ENCODE peak calls at places on chromosomes 13 and 19, in nine cellular contexts. Y is psoas muscle, H is upper lobe of right lung, O is GM23338, F is thoracic aorta, E is tibial artery, A is WERI-Rb-1, D is BE2C, Q is AG10803. M is an unnamed sample.

GRCh38 chr13:45297456-45298205 is 43.4 kb downstream of the TPT1 start:
- DNase-seq in Q (no peak), A (no peak), Y (no peak), H (no peak), E (no peak), F (no peak), D (no peak), O (no peak), M (no peak)

GRCh38 chr13:51502206-51502651 is 49.4 kb upstream of the INTS6 start:
- DNase-seq in E (no peak), O (no peak), D (no peak), Y (no peak), Q (no peak), A (no peak), F (no peak), H (no peak), M (no peak)

GRCh38 chr13:80010286-80010831 is 330.6 kb downstream of the SPRY2 start:
- DNase-seq in Y (no peak), H (no peak), D (no peak), A (no peak), E (no peak), Q (no peak), F (no peak), O (no peak), M (no peak)

GRCh38 chr13:47372742-47373141 is 475.9 kb upstream of the HTR2A start:
- DNase-seq in O (peak; percentile 21), H (no peak), E (no peak), F (no peak), A (no peak), Y (no peak), D (no peak), Q (no peak), M (no peak)

GRCh38 chr19:56099638-56100539 is 21.2 kb downstream of the ZNF787 start:
- DNase-seq in E (no peak), O (no peak), Y (no peak), F (no peak), H (no peak), A (no peak), D (no peak), Q (no peak), M (no peak)

GRCh38 chr13:40984670-40985366 is 34.3 kb downstream of the ELF1 start:
- DNase-seq in O (no peak), A (no peak), E (no peak), F (no peak), D (no peak), Y (no peak), Q (no peak), H (no peak), M (no peak)

GRCh38 chr13:77751513-77752456 is 54.3 kb downstream of the SLAIN1 start:
- DNase-seq in F (no peak), D (peak; percentile 44), E (no peak), H (no peak), Q (peak; percentile 43), O (peak; percentile 76), Y (no peak), A (peak; percentile 32), M (no peak)

GRCh38 chr19:27966390-27966816 is 1246.5 kb downstream of the UQCRFS1 start:
- DNase-seq in D (no peak), H (no peak), Q (peak; percentile 21), F (no peak), Y (no peak), A (no peak), O (peak; percentile 51), E (no peak), M (no peak)

GRCh38 chr19:52176574-52176973 is 5.2 kb upstream of the ZNF836 start:
- DNase-seq in D (no peak), F (no peak), E (no peak), A (no peak), O (peak; percentile 49), Y (no peak), H (no peak), Q (no peak), M (no peak)

GRCh38 chr13:108448891-108449290 is 179.4 kb downstream of the TNFSF13B start:
- DNase-seq in H (no peak), E (no peak), A (no peak), Y (no peak), O (no peak), F (no peak), Q (no peak), D (no peak), M (no peak)

GRCh38 chr13:90511903-90512302 is 835.6 kb upstream of the MIR17HG start:
- DNase-seq in E (no peak), H (no peak), Q (no peak), D (no peak), F (no peak), O (no peak), Y (no peak), A (no peak), M (no peak)

GRCh38 chr13:114050536-114051450 is 76.9 kb upstream of the C13orf46 start:
- DNase-seq in O (no peak), F (no peak), E (no peak), Y (no peak), A (peak; percentile 51), Q (no peak), H (no peak), D (no peak), M (no peak)

GRCh38 chr13:42747399-42747873 is 33.9 kb upstream of the FAM216B start:
- DNase-seq in Y (no peak), F (no peak), A (no peak), H (no peak), D (no peak), Q (peak; percentile 97), O (no peak), E (no peak), M (peak; percentile 48)

GRCh38 chr19:1752757-1753728 is at the start of gene ONECUT3:
- DNase-seq in E (no peak), A (no peak), D (no peak), H (no peak), Y (no peak), F (no peak), Q (no peak), O (no peak), M (no peak)

GRCh38 chr19:30212574-30212973 is 159.6 kb upstream of the ZNF536 start:
- DNase-seq in Q (no peak), E (no peak), A (no peak), D (no peak), H (no peak), Y (no peak), F (no peak), O (no peak), M (no peak)

GRCh38 chr19:11659612-11660011 is 62.3 kb downstream of the ZNF627 start:
- DNase-seq in E (no peak), Q (peak; percentile 9), H (no peak), D (no peak), Y (no peak), F (no peak), O (peak; percentile 46), A (no peak), M (no peak)

GRCh38 chr13:26985285-26985878 is 186.2 kb downstream of the USP12 start:
- DNase-seq in E (peak; percentile 79), D (peak; percentile 77), Q (peak; percentile 73), F (peak; percentile 31), Y (no peak), O (peak; percentile 88), A (peak; percentile 80), H (no peak), M (peak; percentile 47)

GRCh38 chr19:13396256-13397080 is 109.8 kb downstream of the CACNA1A start:
- DNase-seq in O (peak; percentile 97), E (peak; percentile 73), A (no peak), Y (no peak), D (peak; percentile 56), F (no peak), H (no peak), Q (peak; percentile 71), M (peak; percentile 52)
- H3K4me3 ChIP-seq in O (no peak overlapping the region), E (no peak overlapping the region), A (no peak overlapping the region), Y (no peak overlapping the region), D (peak overlapping the region; percentile 16), F (no peak overlapping the region), H (no peak overlapping the region), Q (no peak overlapping the region), M (no peak overlapping the region)

DNA sequence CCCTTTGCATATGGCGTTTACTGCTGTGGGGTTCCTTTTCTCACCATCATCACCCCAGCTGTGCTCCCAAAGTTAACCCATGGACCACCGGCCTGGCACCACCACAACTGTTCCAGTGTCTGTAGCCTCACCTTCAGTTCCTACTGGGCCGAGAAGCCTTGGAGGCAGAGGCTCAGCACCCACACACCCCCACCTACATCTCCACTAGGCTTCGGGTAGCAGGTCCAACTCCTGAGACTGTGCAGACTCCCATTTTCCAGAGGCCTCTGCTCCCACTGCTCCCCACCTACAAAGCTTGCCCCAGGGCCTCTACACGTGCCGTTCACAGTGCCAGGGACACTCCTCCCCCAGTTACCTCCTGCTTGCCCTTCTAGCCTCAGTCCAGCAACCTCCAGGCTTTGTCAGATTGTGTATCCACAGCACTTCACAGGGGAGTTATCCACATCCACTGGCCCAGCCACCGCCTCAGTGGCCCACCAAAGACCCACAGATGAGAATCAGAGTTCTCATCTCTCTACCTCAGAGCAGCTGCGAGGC is 14.1 kb downstream of the SLC27A5 start:
- DNase-seq in Q (no peak), Y (no peak), D (no peak), A (no peak), F (no peak), O (no peak), H (no peak), E (no peak), M (no peak)
- H3K4me3 ChIP-seq in Q (no peak overlapping the region), Y (no peak overlapping the region), D (no peak overlapping the region), A (no peak overlapping the region), F (no peak overlapping the region), O (peak overlapping the region; percentile 82), H (no peak overlapping the region), E (no peak overlapping the region), M (no peak overlapping the region)

DNA sequence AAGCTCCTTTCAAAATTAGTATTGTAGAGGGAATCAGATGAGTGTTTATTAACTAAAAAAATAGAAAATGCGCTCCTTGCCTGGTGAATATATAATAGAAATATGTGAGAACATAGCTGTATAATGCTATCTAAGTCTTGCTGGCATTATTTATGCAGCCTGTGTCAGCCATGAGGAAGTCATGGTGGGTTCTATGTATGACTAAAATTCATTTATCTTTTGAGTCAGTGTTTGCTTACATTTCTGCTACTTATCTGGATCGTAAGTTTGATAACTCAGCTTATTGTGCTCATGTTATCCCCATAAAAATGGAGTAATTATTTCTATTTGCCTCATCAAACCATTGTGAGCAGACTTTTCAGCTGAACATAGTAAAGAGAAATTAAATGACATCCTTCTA is 449.3 kb downstream of the OXGR1 start:
- DNase-seq in O (no peak), H (no peak), D (no peak), F (no peak), A (no peak), Y (no peak), E (no peak), Q (no peak), M (no peak)
- H3K4me3 ChIP-seq in O (no peak overlapping the region), H (no peak overlapping the region), D (no peak overlapping the region), F (no peak overlapping the region), A (no peak overlapping the region), Y (no peak overlapping the region), E (no peak overlapping the region), Q (no peak overlapping the region), M (no peak overlapping the region)

DNA sequence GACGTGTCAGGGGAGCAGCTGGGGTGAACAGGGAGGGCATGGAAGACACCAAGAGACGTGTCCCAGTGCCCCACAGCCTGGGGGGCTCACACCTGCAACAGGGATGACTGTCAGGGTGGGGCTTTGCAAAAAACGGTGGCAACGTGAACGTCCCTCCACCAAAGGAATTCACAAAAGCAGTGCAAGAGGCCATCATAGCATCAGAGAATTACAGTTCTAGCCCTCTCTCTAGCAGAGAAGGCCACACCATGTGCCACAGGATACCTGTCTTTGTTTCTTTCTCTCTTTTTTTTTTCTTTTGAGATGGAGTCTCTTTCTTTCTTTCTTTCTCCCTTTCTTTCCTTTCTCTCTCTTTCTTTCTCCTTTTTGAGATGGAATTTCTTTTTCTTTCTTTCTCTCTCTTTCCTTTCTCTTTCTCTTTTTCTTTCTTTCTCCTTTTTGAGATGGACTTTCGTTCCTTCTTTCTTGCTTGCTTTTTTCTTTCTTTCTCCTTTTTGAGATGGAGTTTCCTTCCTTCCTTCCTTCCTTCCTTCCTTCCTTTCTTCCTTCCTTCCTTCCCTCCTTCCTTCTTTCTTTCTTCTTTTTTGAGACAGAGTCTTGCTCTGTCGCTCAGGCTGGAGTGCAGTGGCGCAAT is 17.1 kb upstream of the ATP11A start:
- DNase-seq in E (no peak), O (no peak), D (no peak), Y (no peak), H (no peak), F (no peak), Q (no peak), A (no peak), M (no peak)
- H3K4me3 ChIP-seq in E (no peak overlapping the region), O (no peak overlapping the region), D (no peak overlapping the region), Y (no peak overlapping the region), H (no peak overlapping the region), F (no peak overlapping the region), Q (no peak overlapping the region), A (no peak overlapping the region), M (no peak overlapping the region)

M was measured in Peyer's patch.